ENCODE peak calls at places on chromosome 13, in seven cellular contexts. I is ovary; M is tibial artery; P is PC-9; R is mesendoderm; B is cardiac muscle cell; Z is CD4-positive, alpha-beta memory T cell. F is an unnamed sample. For H3K4me1, the result is how much of the 10 kb centered on the place peaks cover.

GRCh38 chr13:94345374-94346195 is 133.9 kb downstream of the DCT start:
- DNase-seq in B (peak), R (peak), M (no peak), Z (no peak), I (no peak), P (no peak), F (no peak)

GRCh38 chr13:105914637-105915036 is 620.8 kb downstream of the EFNB2 start:
- DNase-seq in R (no peak), P (no peak), B (peak), Z (no peak), M (no peak), I (no peak), F (no peak)

GRCh38 chr13:66222926-66223325 is 1007.2 kb downstream of the PCDH9 start:
- DNase-seq in R (no peak), B (no peak), P (no peak), M (no peak), I (no peak), Z (peak), F (no peak)

GRCh38 chr13:110890279-110891150 is 24.4 kb downstream of the ANKRD10 start:
- DNase-seq in R (no peak), M (no peak), P (no peak), Z (no peak), I (no peak), B (no peak), F (no peak)

GRCh38 chr13:74062933-74063332 is 71.3 kb downstream of the KLF12 start:
- DNase-seq in I (peak), P (no peak), B (peak), Z (peak), R (no peak), M (peak), F (peak)

GRCh38 chr13:19681517-19681916 is 48.1 kb downstream of the MPHOSPH8 start:
- DNase-seq in P (no peak), R (peak), M (no peak), B (no peak), Z (no peak), I (no peak), F (no peak)

GRCh38 chr13:94595943-94596574 is at the start of gene TGDS:
- DNase-seq in B (peak), M (peak), P (peak), R (peak), I (peak), Z (peak), F (peak)

GRCh38 chr13:50684366-50684765 is 159.1 kb downstream of the DLEU7 start:
- DNase-seq in P (no peak), I (no peak), M (peak), B (no peak), R (no peak), Z (no peak), F (no peak)

GRCh38 chr13:106151056-106151699 is 384.3 kb downstream of the EFNB2 start:
- DNase-seq in R (peak), B (peak), M (no peak), Z (no peak), P (peak), I (no peak), F (no peak)

GRCh38 chr13:30033681-30034447 is 183.4 kb upstream of the UBL3 start:
- DNase-seq in I (no peak), R (no peak), M (no peak), Z (no peak), P (no peak), B (peak), F (no peak)

GRCh38 chr13:105773887-105774538 is 761.4 kb downstream of the EFNB2 start:
- DNase-seq in P (peak), I (no peak), M (no peak), Z (no peak), R (peak), B (peak), F (no peak)

GRCh38 chr13:112768795-112769411 is 79.1 kb downstream of the ATP11A start:
- DNase-seq in Z (peak), M (no peak), R (no peak), B (no peak), P (no peak), I (no peak), F (no peak)

GRCh38 chr13:50387124-50387581 is 371.9 kb downstream of the KCNRG start:
- DNase-seq in R (peak), P (peak), I (peak), Z (no peak), M (peak), B (no peak), F (peak)

GRCh38 chr13:18948664-18949488 is 232.7 kb downstream of the TUBA3C start:
- DNase-seq in M (no peak), B (no peak), R (no peak), P (no peak), Z (no peak), I (no peak), F (no peak)

DNA sequence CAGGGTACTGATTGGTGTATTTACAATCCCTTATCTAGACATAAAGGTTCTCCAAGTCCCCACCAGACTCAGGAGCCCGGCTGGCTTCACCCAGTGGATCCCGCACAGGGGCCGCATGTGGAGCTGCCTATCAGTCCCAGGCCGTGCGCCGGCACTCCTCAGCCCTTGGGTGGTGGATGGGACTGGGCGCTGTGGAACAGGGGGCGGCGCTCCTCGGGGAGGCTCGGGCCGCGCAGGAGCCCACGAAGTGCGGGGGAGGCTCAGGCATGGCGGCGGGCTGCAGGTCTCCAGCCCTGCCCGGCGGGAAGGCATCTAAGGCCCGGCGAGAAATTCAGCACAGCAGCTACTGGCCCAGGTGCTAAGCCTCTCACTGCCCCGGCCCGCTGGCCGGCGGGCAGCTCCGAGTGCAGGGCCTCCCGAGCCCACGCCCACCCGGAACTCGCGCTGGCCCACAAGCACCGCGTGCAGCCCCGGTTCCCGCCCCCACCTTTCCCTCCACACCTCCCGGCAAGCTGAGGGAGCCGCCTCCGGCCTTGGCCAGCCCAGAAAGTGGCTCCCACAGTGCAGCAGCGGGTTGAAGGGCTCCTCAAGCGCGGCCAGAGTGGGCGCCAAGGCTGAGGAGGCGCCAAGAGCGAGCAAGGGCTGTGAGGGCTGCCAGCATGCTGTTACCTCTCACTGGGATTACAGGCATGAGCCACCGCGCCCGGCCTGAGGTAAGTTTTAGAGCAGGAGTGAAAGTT is 60.0 kb upstream of the SCEL start:
- DNase-seq in R (no peak), P (no peak), Z (no peak), I (no peak), B (no peak), M (no peak), F (no peak)
- H3K4me3 ChIP-seq in R (no peak), P (no peak), Z (no peak), I (no peak), B (no peak), M (no peak), F (no peak)

GRCh38 chr13:23637813-23638212 is 67.6 kb downstream of the TNFRSF19 start:
- DNase-seq in B (no peak), M (no peak), Z (no peak), P (no peak), I (peak), R (no peak), F (no peak)
- H3K4me1 ChIP-seq in B (under half), M (under half), Z (under half), P (under half), I (under half), R (under half), F (under half)

GRCh38 chr13:95870421-95870820 is 182.8 kb downstream of the UGGT2 start:
- DNase-seq in R (peak), I (no peak), P (no peak), Z (no peak), B (no peak), M (no peak), F (no peak)

DNA sequence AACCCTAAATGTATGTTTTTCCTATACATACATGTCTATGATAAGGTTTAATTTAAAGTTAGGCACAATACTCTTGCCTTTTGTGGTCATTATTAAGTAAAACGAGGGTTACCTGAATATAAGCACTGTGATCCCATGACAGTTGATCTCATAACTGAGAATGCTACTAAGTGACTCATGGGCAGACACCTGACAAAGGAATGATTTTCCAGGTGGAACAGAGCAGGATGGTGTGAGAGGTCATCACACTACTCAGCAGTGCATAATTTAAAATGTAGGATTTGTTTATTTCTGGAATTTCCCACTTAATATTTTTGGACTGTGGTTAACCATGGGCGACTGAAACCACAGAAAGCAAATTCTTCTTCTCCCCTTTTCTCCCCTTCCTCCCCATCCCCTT is 178.9 kb downstream of the UGGT2 start:
- DNase-seq in M (no peak), P (no peak), B (no peak), Z (no peak), I (no peak), R (no peak), F (no peak)
- H3K4me3 ChIP-seq in M (no peak), P (no peak), B (no peak), Z (no peak), I (no peak), R (no peak), F (no peak)

DNA sequence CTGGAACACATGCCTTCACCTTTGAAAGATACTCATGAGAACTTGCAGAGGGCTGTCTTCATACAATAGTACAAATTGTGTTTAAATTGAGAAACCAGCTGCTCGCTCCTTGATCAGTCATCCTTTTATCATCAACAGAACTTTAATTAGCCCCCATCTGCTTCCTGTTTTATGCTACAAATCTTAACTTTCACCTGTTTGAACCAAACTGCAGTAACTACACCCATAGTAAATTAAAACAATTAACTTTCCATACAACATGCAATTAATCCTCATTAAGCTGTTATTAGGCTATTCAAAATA is 85.2 kb downstream of the FOXO1 start:
- DNase-seq in P (no peak), M (no peak), Z (no peak), R (no peak), I (no peak), B (no peak), F (no peak)
- H3K4me1 ChIP-seq in P (under half), M (under half), Z (half or more), R (under half), I (under half), B (under half), F (half or more)

GRCh38 chr13:40120781-40121180 is 465.3 kb downstream of the COG6 start:
- DNase-seq in M (no peak), B (peak), I (no peak), R (no peak), Z (no peak), P (no peak), F (no peak)
- H3K4me3 ChIP-seq in M (no peak), B (no peak), I (no peak), R (no peak), Z (no peak), P (no peak), F (no peak)